ENCODE peak calls at places on chromosomes 12 and 14, in five cellular contexts. J is Kasumi-1, P is H4, B is RKO, R is Right ventricle myocardium superior. C is an unnamed sample.

GRCh38 chr14:27881063-27881462 is 885.5 kb upstream of the FOXG1 start:
- DNase-seq in J (no peak), P (no peak), B (no peak), R (no peak), C (no peak)

GRCh38 chr12:79688376-79689040 is 2.3 kb downstream of the PAWR start:
- DNase-seq in J (peak; percentile 39), P (no peak), B (peak; percentile 28), R (no peak), C (no peak)

GRCh38 chr12:23631991-23632390 is 317.5 kb downstream of the SOX5 start:
- DNase-seq in J (no peak), P (no peak), B (no peak), R (no peak), C (no peak)

GRCh38 chr14:95156153-95156764 is 1.1 kb downstream of the DICER1 start:
- DNase-seq in J (no peak), P (no peak), B (peak; percentile 45), R (no peak), C (no peak)

GRCh38 chr12:6295187-6295811 is 15.2 kb upstream of the PLEKHG6 start:
- DNase-seq in J (no peak), P (peak; percentile 82), B (peak; percentile 63), R (no peak), C (peak; percentile 65)

GRCh38 chr14:73462815-73463214 is 4.5 kb upstream of the NUMB start:
- DNase-seq in J (no peak), P (no peak), B (no peak), R (no peak), C (no peak)

GRCh38 chr14:85316701-85317100 is 213.2 kb upstream of the FLRT2 start:
- DNase-seq in J (no peak), P (peak; percentile 63), B (no peak), R (no peak), C (no peak)

GRCh38 chr12:34602213-34602940 is 580.1 kb downstream of the ALG10 start:
- DNase-seq in J (no peak), P (no peak), B (no peak), R (no peak), C (no peak)

GRCh38 chr14:63896278-63896720 is 43.5 kb downstream of the SYNE2 start:
- DNase-seq in J (no peak), P (peak; percentile 50), B (no peak), R (peak; percentile 46), C (peak; percentile 37)

GRCh38 chr14:53043107-53043704 is 92.4 kb upstream of the FERMT2 start:
- DNase-seq in J (no peak), P (no peak), B (no peak), R (no peak), C (no peak)

GRCh38 chr14:71856199-71856919 is 75.9 kb upstream of the RGS6 start:
- DNase-seq in J (peak; percentile 5), P (no peak), B (no peak), R (no peak), C (no peak)

GRCh38 chr14:99740411-99740810 is 52.8 kb upstream of the EML1 start:
- DNase-seq in J (no peak), P (no peak), B (no peak), R (peak; percentile 71), C (no peak)